ENCODE peak calls at places on chromosomes 3 and 15, in seven cellular contexts. G is mammary epithelial cell, N is type B pancreatic cell, O is dorsolateral prefrontal cortex, B is glutamatergic neuron, T is GM10248, K is GM23338. L is an unnamed sample.

GRCh38 chr3:100600181-100601042 is 9.0 kb upstream of the ADGRG7 start:
- DNase-seq in N (no peak), T (no peak), O (no peak), G (peak), K (no peak), B (no peak), L (no peak)

GRCh38 chr15:70524470-70524869 is 238.9 kb downstream of the UACA start:
- DNase-seq in B (no peak), K (no peak), T (no peak), N (peak), O (no peak), G (no peak), L (no peak)

GRCh38 chr3:192022412-192022811 is 561.4 kb downstream of the PYDC2 start:
- DNase-seq in K (no peak), T (no peak), O (no peak), G (peak), B (no peak), N (no peak), L (no peak)

GRCh38 chr3:107247116-107247515 is 130.1 kb upstream of the CCDC54 start:
- DNase-seq in B (no peak), O (no peak), K (no peak), T (no peak), N (no peak), G (no peak), L (no peak)

GRCh38 chr3:112685435-112685834 is 44.5 kb upstream of the CCDC80 start:
- DNase-seq in N (no peak), B (no peak), G (no peak), T (no peak), K (no peak), O (no peak), L (no peak)

GRCh38 chr3:13047296-13048165 is 25.7 kb downstream of the IQSEC1 start:
- DNase-seq in O (no peak), N (no peak), T (no peak), K (no peak), G (no peak), B (no peak), L (peak)

GRCh38 chr15:41941644-41942415 is 30.5 kb downstream of the EHD4 start:
- DNase-seq in B (no peak), T (no peak), N (no peak), O (no peak), G (no peak), K (peak), L (no peak)

GRCh38 chr3:107523361-107524213 is 825 bp downstream of the BBX start:
- DNase-seq in T (peak), B (no peak), K (peak), G (peak), N (peak), O (peak), L (peak)

GRCh38 chr15:78368671-78369070 is 28.5 kb downstream of the CRABP1 start:
- DNase-seq in K (peak), G (no peak), O (peak), T (no peak), B (peak), N (no peak), L (no peak)

GRCh38 chr3:167110906-167111305 is 269.2 kb downstream of the ZBBX start:
- DNase-seq in T (no peak), K (peak), O (peak), G (peak), B (no peak), N (no peak), L (no peak)

GRCh38 chr3:106913111-106913698 is 464.0 kb upstream of the CCDC54 start:
- DNase-seq in B (peak), T (no peak), G (peak), O (no peak), K (peak), N (no peak), L (no peak)

GRCh38 chr3:158058775-158059174 is 47.4 kb downstream of the SHOX2 start:
- DNase-seq in N (no peak), K (no peak), B (peak), G (no peak), T (no peak), O (no peak), L (no peak)

GRCh38 chr3:194871143-194871863 is 185.6 kb downstream of the FAM43A start:
- DNase-seq in G (peak), N (peak), K (peak), B (peak), O (no peak), T (peak), L (peak)

GRCh38 chr15:40429068-40429707 is 11.6 kb upstream of the BAHD1 start:
- DNase-seq in B (no peak), G (no peak), K (no peak), N (no peak), O (no peak), T (no peak), L (no peak)

GRCh38 chr3:109882144-109882543 is 544.8 kb upstream of the DPPA4 start:
- DNase-seq in O (no peak), K (no peak), G (no peak), B (no peak), N (no peak), T (no peak), L (no peak)

GRCh38 chr15:69659454-69660050 is 206.9 kb downstream of the RPLP1 start:
- DNase-seq in B (no peak), G (no peak), T (peak), O (no peak), N (peak), K (no peak), L (no peak)

GRCh38 chr3:94875149-94875548 is 812.3 kb downstream of the NSUN3 start:
- DNase-seq in O (no peak), K (no peak), N (no peak), B (no peak), G (no peak), T (no peak), L (no peak)

GRCh38 chr3:34268032-34268760 is 469.8 kb downstream of the PDCD6IP start:
- DNase-seq in G (no peak), B (no peak), K (no peak), O (no peak), T (no peak), N (no peak), L (no peak)

GRCh38 chr15:92582206-92582605 is 73.4 kb downstream of the FAM174B start:
- DNase-seq in G (no peak), N (no peak), O (no peak), B (no peak), K (no peak), T (no peak), L (no peak)

GRCh38 chr3:86973440-86973839 is 17.5 kb downstream of the VGLL3 start:
- DNase-seq in B (no peak), G (peak), K (no peak), O (no peak), T (no peak), N (no peak), L (no peak)

GRCh38 chr3:191383104-191383503 is 52.8 kb upstream of the UTS2B start:
- DNase-seq in T (no peak), O (no peak), B (no peak), G (no peak), N (no peak), K (no peak), L (no peak)

GRCh38 chr3:57397175-57398026 is 104.9 kb upstream of the ASB14 start:
- DNase-seq in O (no peak), N (no peak), K (peak), B (peak), T (peak), G (peak), L (peak)

GRCh38 chr3:161372321-161373260 is 1.3 kb upstream of the SPTSSB start:
- DNase-seq in K (peak), O (peak), N (peak), B (peak), G (peak), T (peak), L (peak)

GRCh38 chr15:77538793-77539487 is 93.8 kb downstream of the LINGO1 start:
- DNase-seq in O (no peak), T (no peak), B (no peak), G (no peak), N (no peak), K (no peak), L (no peak)

GRCh38 chr15:66720206-66721010 is 18.4 kb downstream of the SMAD6 start:
- DNase-seq in K (no peak), O (no peak), B (no peak), T (no peak), N (no peak), G (peak), L (no peak)

GRCh38 chr15:87033056-87033455 is 953.4 kb downstream of the AGBL1 start:
- DNase-seq in T (no peak), N (no peak), B (no peak), O (no peak), K (no peak), G (no peak), L (no peak)

GRCh38 chr15:96340611-96341464 is 10.3 kb downstream of the NR2F2 start:
- DNase-seq in G (no peak), N (peak), T (no peak), O (no peak), B (peak), K (peak), L (no peak)

GRCh38 chr15:57784081-57784488 is 77.6 kb downstream of the POLR2M start:
- DNase-seq in B (no peak), T (no peak), O (no peak), K (no peak), G (peak), N (no peak), L (no peak)

GRCh38 chr15:83700082-83700481 is 46.2 kb downstream of the ADAMTSL3 start:
- DNase-seq in T (no peak), O (no peak), N (no peak), B (no peak), G (no peak), K (no peak), L (no peak)

GRCh38 chr15:39299506-39300267 is 281.2 kb upstream of the THBS1 start:
- DNase-seq in B (no peak), N (no peak), O (no peak), T (no peak), G (no peak), K (no peak), L (no peak)

GRCh38 chr15:90930861-90931629 is 1.3 kb downstream of the HDDC3 start:
- DNase-seq in G (peak), O (no peak), K (no peak), N (no peak), T (no peak), B (no peak), L (no peak)

GRCh38 chr15:101525087-101525669 is 35.7 kb upstream of the PCSK6 start:
- DNase-seq in N (no peak), B (no peak), T (peak), O (no peak), G (no peak), K (no peak), L (no peak)

GRCh38 chr3:14890470-14890869 is 56.9 kb upstream of the NR2C2 start:
- DNase-seq in B (no peak), T (no peak), G (no peak), K (no peak), N (no peak), O (no peak), L (no peak)
- TF ChIP-seq CTCF in B (no peak), T (no peak), G (no peak), K (no peak), N (no peak), O (no peak), L (no peak)

GRCh38 chr3:49670940-49671290 is 3.2 kb upstream of the APEH start:
- DNase-seq in K (no peak), O (no peak), N (no peak), T (no peak), B (no peak), G (no peak), L (no peak)
- TF ChIP-seq CTCF in K (no peak), O (no peak), N (no peak), T (no peak), B (no peak), G (no peak), L (no peak)

DNA sequence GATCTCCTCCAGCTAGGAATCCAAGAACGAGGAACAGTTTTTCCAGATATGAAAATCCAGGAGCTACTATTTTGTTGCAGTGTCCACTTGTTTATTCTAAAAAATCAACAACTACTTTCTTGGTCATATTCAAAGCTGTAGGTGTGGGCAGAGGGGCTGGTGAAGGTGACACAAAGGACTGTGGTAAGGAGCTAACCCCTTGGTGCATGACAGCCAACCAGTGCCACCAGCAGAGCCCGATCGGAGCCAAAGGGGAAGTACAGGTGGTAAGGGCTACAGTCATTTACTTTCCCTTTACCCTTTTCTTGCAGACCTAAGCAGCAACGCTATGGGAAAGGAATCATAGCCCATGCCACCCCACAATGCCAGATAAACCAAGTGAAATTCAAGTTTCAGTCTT is 30.7 kb downstream of the PLA1A start:
- DNase-seq in T (peak), N (no peak), G (no peak), O (no peak), K (no peak), B (no peak), L (no peak)
- TF ChIP-seq CTCF in T (no peak), N (no peak), G (no peak), O (no peak), K (no peak), B (no peak), L (no peak)

GRCh38 chr15:29126208-29126536 is 143.4 kb downstream of the NSMCE3 start:
- DNase-seq in T (no peak), N (no peak), O (no peak), B (peak), G (no peak), K (no peak), L (no peak)

GRCh38 chr15:29123991-29124390 is 145.6 kb downstream of the NSMCE3 start:
- DNase-seq in T (no peak), O (no peak), K (no peak), G (no peak), B (peak), N (no peak), L (no peak)

GRCh38 chr15:29124581-29125381 is 144.8 kb downstream of the NSMCE3 start:
- DNase-seq in G (peak), N (no peak), T (no peak), K (peak), O (no peak), B (peak), L (no peak)

GRCh38 chr15:29126821-29127461 is 142.7 kb downstream of the NSMCE3 start:
- DNase-seq in O (no peak), T (no peak), B (peak), N (no peak), K (peak), G (no peak), L (no peak)

GRCh38 chr15:29125382-29126207 is 144.0 kb downstream of the NSMCE3 start:
- DNase-seq in N (no peak), T (no peak), B (peak), K (no peak), G (no peak), O (no peak), L (no peak)
- TF ChIP-seq CTCF in N (no peak), T (no peak), B (no peak), K (no peak), G (no peak), O (no peak), L (no peak)

DNA sequence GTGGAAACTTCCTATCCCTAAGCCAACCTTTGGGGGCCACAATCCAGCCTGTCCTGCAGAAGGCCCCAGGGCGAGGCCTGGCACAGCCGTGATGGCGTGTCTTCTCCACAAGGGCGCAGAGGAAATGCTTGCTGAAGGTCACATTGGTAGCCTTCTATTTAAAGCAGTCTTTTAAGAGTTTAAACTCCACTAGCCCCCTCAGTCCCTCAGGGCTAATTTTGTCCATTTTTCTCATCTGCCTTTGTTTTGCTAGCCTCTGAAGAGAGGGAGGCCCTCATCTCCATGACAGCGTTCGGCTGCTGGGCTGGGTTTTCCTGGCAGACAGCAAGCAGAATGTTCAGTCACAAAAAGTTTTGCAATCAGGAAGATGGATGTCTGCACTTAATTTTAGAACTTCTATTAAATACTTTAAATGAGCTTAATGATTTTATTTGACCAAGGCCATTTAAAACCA is 40.8 kb downstream of the RARB start:
- DNase-seq in K (peak), G (no peak), N (no peak), B (peak), T (no peak), O (peak), L (no peak)
- TF ChIP-seq CTCF in K (peak), G (peak), N (peak), B (no peak), T (no peak), O (no peak), L (no peak)

DNA sequence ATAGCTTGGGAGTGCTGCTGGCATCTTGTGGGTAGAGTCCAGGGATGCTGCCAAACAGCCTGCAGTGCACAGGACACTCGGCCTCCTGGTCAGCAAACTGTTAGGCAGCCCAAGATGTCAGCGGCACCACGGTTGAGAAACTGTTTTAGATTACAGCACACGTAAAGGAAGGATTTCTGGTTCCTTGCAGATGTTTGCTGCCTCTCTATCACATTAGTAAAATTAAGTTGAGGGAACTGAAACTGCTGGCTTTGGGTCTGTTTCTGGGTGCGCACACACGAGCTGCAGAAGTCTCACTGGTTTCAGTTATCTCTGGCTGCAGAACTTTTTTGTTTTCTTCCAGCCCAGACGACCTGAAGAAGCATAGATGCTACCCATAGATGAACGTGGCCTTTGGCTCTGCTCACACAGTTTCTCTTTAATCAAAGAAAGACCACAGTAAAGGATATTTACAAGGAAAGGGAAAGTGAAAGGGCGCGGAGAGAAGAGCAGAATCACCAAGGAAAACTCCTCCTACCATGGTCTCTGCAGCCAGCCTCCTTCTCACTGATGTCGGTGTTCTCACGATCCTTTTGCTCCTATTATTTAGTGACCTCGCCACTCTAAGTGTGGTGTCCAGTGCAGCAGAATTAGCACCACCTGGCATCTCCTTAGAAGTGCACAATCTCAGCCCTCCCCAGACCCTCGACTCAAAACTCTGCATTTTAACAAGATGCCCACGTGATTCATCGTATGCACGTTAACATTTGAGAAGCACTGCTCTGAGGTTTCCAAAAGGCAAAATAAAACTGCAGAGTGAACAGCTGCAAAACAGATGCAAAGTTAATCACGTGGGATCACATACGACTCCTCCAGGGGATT is 50.6 kb upstream of the AKAP13 start:
- DNase-seq in K (no peak), B (no peak), T (peak), O (no peak), N (no peak), G (no peak), L (peak)
- TF ChIP-seq CTCF in K (no peak), B (no peak), T (no peak), O (no peak), N (no peak), G (no peak), L (no peak)

GRCh38 chr3:149296972-149297371 is 36.5 kb downstream of the TM4SF18 start:
- DNase-seq in G (no peak), N (no peak), O (no peak), B (no peak), T (no peak), K (no peak), L (no peak)

GRCh38 chr3:149288655-149289054 is 44.8 kb downstream of the TM4SF18 start:
- DNase-seq in G (no peak), B (no peak), O (no peak), N (no peak), T (no peak), K (no peak), L (no peak)

GRCh38 chr3:149291178-149291577 is 42.3 kb downstream of the TM4SF18 start:
- DNase-seq in N (no peak), G (no peak), T (peak), B (no peak), O (no peak), K (peak), L (peak)
- TF ChIP-seq CTCF in N (peak), G (peak), T (peak), B (peak), O (no peak), K (peak), L (peak)

DNA sequence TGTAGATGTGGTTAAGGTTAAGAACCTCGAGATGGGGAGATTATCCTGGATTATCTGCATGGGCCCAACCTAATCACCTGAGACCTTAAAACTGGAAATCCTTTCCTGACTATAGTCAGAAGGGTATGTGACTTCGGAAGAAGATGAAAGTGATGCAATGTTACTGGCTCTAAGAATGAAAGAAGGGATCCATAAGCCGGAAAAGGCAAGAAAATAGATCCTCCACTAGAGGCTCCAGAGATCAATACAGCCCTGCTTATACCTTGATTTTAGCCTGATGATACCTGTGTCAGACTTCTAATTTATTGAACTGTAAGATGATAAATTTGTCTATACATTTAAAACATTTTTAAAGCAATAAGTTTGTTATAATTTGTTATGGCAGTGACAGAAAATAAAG is 21.5 kb upstream of the GASK1A start:
- DNase-seq in O (no peak), K (peak), B (no peak), G (no peak), T (no peak), N (no peak), L (no peak)
- TF ChIP-seq CTCF in O (no peak), K (peak), B (no peak), G (no peak), T (no peak), N (peak), L (no peak)

GRCh38 chr3:43063114-43063513 is 42.8 kb downstream of the POMGNT2 start:
- DNase-seq in K (no peak), B (no peak), N (no peak), G (no peak), T (no peak), O (no peak), L (no peak)

GRCh38 chr3:43059456-43059855 is 46.4 kb downstream of the POMGNT2 start:
- DNase-seq in N (no peak), K (no peak), T (no peak), G (no peak), O (no peak), B (no peak), L (no peak)

GRCh38 chr3:43061101-43061895 is 44.6 kb downstream of the POMGNT2 start:
- DNase-seq in B (no peak), K (no peak), N (no peak), T (no peak), G (no peak), O (no peak), L (no peak)

GRCh38 chr3:43062556-43063040 is 43.3 kb downstream of the POMGNT2 start:
- DNase-seq in B (no peak), N (no peak), T (no peak), G (no peak), K (peak), O (no peak), L (no peak)

GRCh38 chr3:43062040-43062555 is 43.8 kb downstream of the POMGNT2 start:
- DNase-seq in K (no peak), T (no peak), O (no peak), G (no peak), B (no peak), N (no peak), L (no peak)
- TF ChIP-seq CTCF in K (no peak), T (no peak), O (no peak), G (no peak), B (no peak), N (no peak), L (no peak)

GRCh38 chr3:141542989-141543388 is 56.2 kb downstream of the RASA2 start:
- DNase-seq in T (no peak), B (no peak), N (no peak), O (no peak), G (no peak), K (no peak), L (no peak)
- TF ChIP-seq CTCF in T (no peak), B (peak), N (peak), O (no peak), G (peak), K (no peak), L (no peak)

L was measured in GM20000.